ENCODE peak calls at places on chromosomes 3 and 15, in ten cellular contexts. X is thoracic aorta, E is progenitor cell of endocrine pancreas, N is lower lobe of right lung, T is neural crest cell, P is A673, S is fibroblast of lung, G is endodermal cell, L is fibroblast of pulmonary artery, K is bronchial epithelial cell. U is an unnamed sample.

GRCh38 chr15:35827156-35827555 is 281.2 kb upstream of the DPH6 start:
- DNase-seq in X (no peak), E (no peak), N (no peak), T (no peak), P (peak; percentile 51), S (no peak), G (no peak), L (peak; percentile 18), K (no peak), U (no peak)

GRCh38 chr3:70064194-70064787 is 64.8 kb downstream of the SAMMSON start:
- DNase-seq in X (no peak), E (no peak), N (no peak), T (peak; percentile 54), P (peak; percentile 32), S (peak; percentile 66), G (no peak), L (peak; percentile 59), K (peak; percentile 46), U (no peak)

GRCh38 chr3:43685921-43686320 is 4.8 kb upstream of the ABHD5 start:
- DNase-seq in X (no peak), E (no peak), N (no peak), T (no peak), P (no peak), S (no peak), G (no peak), L (no peak), K (no peak), U (no peak)

GRCh38 chr3:71392277-71392676 is 191.3 kb downstream of the FOXP1 start:
- DNase-seq in X (no peak), E (no peak), N (no peak), T (no peak), P (no peak), S (no peak), G (no peak), L (no peak), K (no peak), U (no peak)

GRCh38 chr3:33855884-33856546 is 57.6 kb downstream of the PDCD6IP start:
- DNase-seq in X (no peak), E (no peak), N (no peak), T (no peak), P (no peak), S (no peak), G (no peak), L (peak; percentile 48), K (peak; percentile 72), U (no peak)

GRCh38 chr3:134359121-134360010 is 14.9 kb downstream of the AMOTL2 start:
- DNase-seq in X (no peak), E (no peak), N (peak; percentile 41), T (no peak), P (no peak), S (no peak), G (peak; percentile 59), L (no peak), K (no peak), U (no peak)

GRCh38 chr3:98986073-98986472 is 84.6 kb upstream of the DCBLD2 start:
- DNase-seq in X (no peak), E (peak; percentile 9), N (no peak), T (peak; percentile 16), P (peak; percentile 29), S (peak; percentile 93), G (peak; percentile 68), L (peak; percentile 80), K (peak; percentile 95), U (no peak)

GRCh38 chr3:197854596-197855343 is 63.7 kb downstream of the LRCH3 start:
- DNase-seq in X (no peak), E (no peak), N (no peak), T (no peak), P (peak; percentile 96), S (peak; percentile 96), G (peak; percentile 78), L (peak; percentile 91), K (peak; percentile 92), U (no peak)

DNA sequence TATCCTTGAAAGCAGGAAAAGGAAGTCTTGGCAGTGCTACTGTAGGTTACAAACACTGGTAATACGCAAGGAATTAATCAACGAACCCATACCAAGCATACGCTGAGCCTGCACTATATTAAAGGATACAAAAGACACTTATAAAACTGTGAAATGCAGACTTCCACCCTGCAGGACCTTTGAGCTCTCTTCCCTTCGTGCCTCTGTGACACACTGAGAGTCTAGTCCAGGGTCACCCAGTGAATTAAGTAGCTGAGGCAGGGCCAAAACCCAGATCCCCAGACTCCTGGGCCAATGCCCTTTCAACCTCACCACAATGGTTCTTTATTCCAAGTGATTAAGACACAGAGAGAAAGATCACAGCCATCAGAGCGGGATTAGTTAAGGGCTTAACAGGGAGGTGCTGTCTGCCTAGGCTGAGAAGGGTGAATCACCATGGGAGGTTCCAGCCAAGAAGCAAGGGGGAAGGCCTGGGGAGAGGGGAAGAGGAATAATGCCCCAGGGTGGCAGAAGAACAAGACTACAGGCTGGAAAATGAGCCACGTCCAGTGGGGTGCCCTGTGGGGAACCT is 6.8 kb downstream of the ANXA2 start:
- DNase-seq in X (peak; percentile 39), E (no peak), N (no peak), T (no peak), P (peak; percentile 90), S (peak; percentile 85), G (peak; percentile 79), L (peak; percentile 84), K (peak; percentile 88), U (no peak)
- TF ChIP-seq CTCF in X (peak; percentile 15), E (no peak), N (no peak), T (no peak), P (no peak), S (no peak), G (no peak), L (no peak), K (no peak), U (no peak)

GRCh38 chr3:72996121-72996472 is 514 bp upstream of the PPP4R2 start:
- DNase-seq in X (no peak), E (no peak), N (peak; percentile 54), T (no peak), P (no peak), S (no peak), G (no peak), L (no peak), K (no peak), U (no peak)

GRCh38 chr3:72998489-72998888 is 1.9 kb downstream of the PPP4R2 start:
- DNase-seq in X (no peak), E (no peak), N (no peak), T (no peak), P (no peak), S (peak; percentile 11), G (no peak), L (no peak), K (no peak), U (no peak)

GRCh38 chr3:72995337-72995736 is 1.3 kb upstream of the PPP4R2 start:
- DNase-seq in X (no peak), E (no peak), N (no peak), T (no peak), P (no peak), S (no peak), G (no peak), L (no peak), K (no peak), U (no peak)

GRCh38 chr3:72997421-72997961 is 880 bp downstream of the PPP4R2 start:
- DNase-seq in X (no peak), E (no peak), N (no peak), T (peak; percentile 18), P (peak; percentile 65), S (peak; percentile 70), G (peak; percentile 68), L (peak; percentile 69), K (peak; percentile 70), U (no peak)

GRCh38 chr3:72996473-72997333 is at the start of gene PPP4R2:
- DNase-seq in X (peak; percentile 56), E (peak; percentile 81), N (peak; percentile 92), T (peak; percentile 82), P (peak; percentile 86), S (peak; percentile 85), G (peak; percentile 96), L (peak; percentile 90), K (peak; percentile 57), U (peak; percentile 46)
- TF ChIP-seq CTCF in X (no peak), E (no peak), N (peak; percentile 7), T (no peak), P (no peak), S (no peak), G (no peak), L (no peak), K (no peak), U (no peak)

GRCh38 chr3:15796331-15796730 is 1.4 kb downstream of the ANKRD28 start:
- DNase-seq in X (no peak), E (no peak), N (no peak), T (no peak), P (no peak), S (no peak), G (no peak), L (peak; percentile 32), K (peak; percentile 62), U (no peak)

GRCh38 chr3:15796771-15797599 is 794 bp downstream of the ANKRD28 start:
- DNase-seq in X (no peak), E (no peak), N (no peak), T (peak; percentile 5), P (peak; percentile 45), S (peak; percentile 68), G (peak; percentile 62), L (peak; percentile 80), K (peak; percentile 79), U (no peak)

GRCh38 chr3:15798533-15799245 is 910 bp upstream of the ANKRD28 start:
- DNase-seq in X (no peak), E (no peak), N (no peak), T (no peak), P (no peak), S (no peak), G (no peak), L (no peak), K (no peak), U (no peak)

GRCh38 chr3:15795563-15796308 is 2.0 kb downstream of the ANKRD28 start:
- DNase-seq in X (no peak), E (no peak), N (no peak), T (no peak), P (peak; percentile 7), S (peak; percentile 65), G (no peak), L (peak; percentile 79), K (peak; percentile 66), U (no peak)

DNA sequence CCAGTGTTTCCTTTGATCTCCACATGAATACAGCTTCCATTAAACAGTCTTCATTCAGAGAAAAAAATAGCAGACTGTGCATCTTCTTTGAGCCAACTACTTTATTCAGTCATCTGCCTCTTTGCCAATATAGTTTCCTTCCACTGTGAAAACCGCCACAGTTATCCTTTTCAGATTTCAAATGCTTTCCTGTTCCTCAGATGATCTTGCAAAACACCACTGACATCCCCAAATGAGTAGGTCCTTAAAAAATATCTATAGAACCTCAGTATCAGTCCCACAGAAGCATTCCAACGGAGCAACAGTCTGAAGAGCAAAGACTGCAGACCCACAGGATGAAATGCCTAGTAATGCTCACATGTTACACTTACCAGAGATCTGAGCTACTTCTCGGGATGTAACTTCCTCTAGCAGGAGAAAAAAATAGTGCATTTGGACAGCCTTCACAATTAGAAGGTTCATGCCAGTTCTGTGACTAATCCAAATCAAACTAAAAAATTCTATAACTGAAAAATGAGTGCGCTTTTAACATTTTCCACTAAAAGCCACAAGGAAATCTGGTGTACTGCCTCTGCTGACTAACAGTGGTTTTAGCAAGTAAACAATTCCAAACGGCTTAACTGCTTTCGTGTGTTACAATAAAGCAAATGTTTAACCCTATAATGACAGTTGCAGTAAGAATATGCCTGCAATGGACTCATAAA is at the start of gene ANKRD28:
- DNase-seq in X (no peak), E (no peak), N (no peak), T (peak; percentile 12), P (peak; percentile 75), S (peak; percentile 99), G (peak; percentile 50), L (peak; percentile 96), K (peak; percentile 89), U (no peak)
- TF ChIP-seq CTCF in X (peak; percentile 32), E (peak; percentile 34), N (peak; percentile 39), T (peak; percentile 44), P (peak; percentile 43), S (no peak), G (peak; percentile 61), L (peak; percentile 51), K (peak; percentile 10), U (no peak)

GRCh38 chr3:138051946-138052802 is 42.2 kb downstream of the CLDN18 start:
- DNase-seq in X (no peak), E (peak; percentile 44), N (peak; percentile 69), T (peak; percentile 33), P (peak; percentile 53), S (peak; percentile 60), G (peak; percentile 88), L (peak; percentile 68), K (peak; percentile 55), U (no peak)

GRCh38 chr3:138046955-138047354 is 37.0 kb downstream of the CLDN18 start:
- DNase-seq in X (no peak), E (no peak), N (no peak), T (no peak), P (no peak), S (no peak), G (peak; percentile 66), L (no peak), K (peak; percentile 93), U (no peak)

GRCh38 chr3:138046084-138046483 is 36.1 kb downstream of the CLDN18 start:
- DNase-seq in X (no peak), E (no peak), N (no peak), T (no peak), P (no peak), S (no peak), G (no peak), L (no peak), K (no peak), U (no peak)

GRCh38 chr3:138047596-138048195 is 37.7 kb downstream of the CLDN18 start:
- DNase-seq in X (no peak), E (no peak), N (no peak), T (no peak), P (peak; percentile 9), S (no peak), G (peak; percentile 69), L (no peak), K (no peak), U (no peak)

DNA sequence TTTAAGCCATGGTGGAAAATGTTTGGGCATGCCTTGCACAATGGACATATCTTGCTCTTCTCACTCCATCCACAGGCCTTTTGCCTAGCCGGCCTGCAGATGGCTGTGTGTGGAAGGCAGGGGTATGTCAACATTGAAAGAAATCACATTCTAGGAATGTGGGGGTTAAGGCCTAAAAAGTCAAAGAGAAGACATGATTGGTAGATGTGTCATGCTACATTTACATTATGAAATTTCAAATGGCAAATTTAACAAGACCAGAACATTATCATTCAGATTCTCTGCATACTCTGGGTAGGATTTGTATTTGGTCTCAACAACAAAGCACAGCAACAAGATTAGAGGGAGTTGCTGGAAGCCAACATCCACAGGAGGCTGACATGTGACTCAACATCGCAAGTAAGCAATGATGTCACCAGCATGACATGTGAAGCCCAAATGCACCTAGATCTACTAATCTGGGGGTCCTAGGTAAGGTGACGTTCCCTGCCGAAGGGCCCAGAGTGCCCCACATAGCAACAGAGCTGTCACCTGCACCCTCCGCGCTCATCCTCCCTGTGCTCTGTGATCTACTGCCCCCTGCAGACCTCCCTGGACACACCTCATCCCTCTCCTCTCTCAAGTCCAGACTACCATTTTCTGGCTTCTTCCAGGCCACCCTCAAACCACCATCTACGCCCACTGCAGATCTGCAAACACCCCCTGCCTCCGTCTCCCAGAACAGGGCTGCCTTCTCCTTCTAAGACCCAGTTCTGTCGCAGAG is 39.4 kb downstream of the CLDN18 start:
- DNase-seq in X (no peak), E (no peak), N (no peak), T (no peak), P (peak; percentile 5), S (peak; percentile 51), G (peak; percentile 79), L (peak; percentile 66), K (peak; percentile 43), U (no peak)
- TF ChIP-seq CTCF in X (no peak), E (no peak), N (no peak), T (no peak), P (peak; percentile 22), S (no peak), G (peak; percentile 74), L (peak; percentile 4), K (peak; percentile 10), U (no peak)

U was measured in omental fat pad.